ENCODE peak calls at places on chromosomes 6 and 20, in six cellular contexts. O, Z, Q, B, C and K are unnamed samples.

GRCh38 chr6:124819340-124819739 is 142.9 kb upstream of the RNF217 start:
- ATAC-seq in Z (no peak), B (no peak), C (no peak), O (no peak), Q (no peak), K (no peak)

GRCh38 chr6:138025528-138025941 is 81.7 kb downstream of the PERP start:
- ATAC-seq in O (no peak), Z (no peak), C (no peak), B (no peak), Q (no peak), K (no peak)

GRCh38 chr20:47428164-47428563 is 71.7 kb upstream of the ZMYND8 start:
- ATAC-seq in Z (no peak), B (no peak), O (no peak), Q (no peak), C (peak; percentile 51), K (no peak)

GRCh38 chr20:22880277-22880676 is 154.8 kb upstream of the SSTR4 start:
- ATAC-seq in O (no peak), B (no peak), Z (no peak), Q (no peak), C (no peak), K (no peak)

GRCh38 chr6:26250806-26251075 is 114.3 kb upstream of the BTN3A2 start:
- ATAC-seq in Q (no peak), O (no peak), Z (no peak), B (peak; percentile 13), C (no peak), K (no peak)

GRCh38 chr20:19510626-19511025 is 247.4 kb upstream of the RIN2 start:
- ATAC-seq in B (no peak), Z (no peak), C (no peak), Q (no peak), O (no peak), K (no peak)

GRCh38 chr6:130933712-130934200 is 106.5 kb downstream of the SMLR1 start:
- ATAC-seq in Q (peak; percentile 57), B (no peak), Z (no peak), C (peak; percentile 97), O (peak; percentile 89), K (peak; percentile 44)

GRCh38 chr6:37519461-37519860 is 19.8 kb upstream of the CCDC167 start:
- ATAC-seq in B (no peak), Z (no peak), C (peak; percentile 14), Q (no peak), O (no peak), K (no peak)

GRCh38 chr20:38805958-38806854 is 709 bp downstream of the PPP1R16B start:
- ATAC-seq in Q (no peak), O (peak; percentile 78), C (peak; percentile 60), B (peak; percentile 40), Z (peak; percentile 68), K (peak; percentile 15)

GRCh38 chr6:117280922-117281321 is 15.6 kb downstream of the VGLL2 start:
- ATAC-seq in O (peak; percentile 74), C (peak; percentile 88), B (peak; percentile 47), Q (no peak), Z (peak; percentile 89), K (no peak)

GRCh38 chr6:66153247-66153646 is 446.2 kb upstream of the EYS start:
- ATAC-seq in O (no peak), C (no peak), B (no peak), Z (no peak), Q (no peak), K (no peak)

GRCh38 chr20:63466861-63467260 is 5.6 kb downstream of the KCNQ2 start:
- ATAC-seq in C (no peak), B (no peak), Z (no peak), O (no peak), Q (no peak), K (no peak)

GRCh38 chr6:16496982-16497823 is 258.8 kb downstream of the GMPR start:
- ATAC-seq in C (no peak), O (no peak), B (no peak), Z (no peak), Q (no peak), K (no peak)

GRCh38 chr6:37473364-37474095 is 26.2 kb downstream of the CCDC167 start:
- ATAC-seq in B (no peak), Z (no peak), O (no peak), Q (no peak), C (no peak), K (peak; percentile 55)

GRCh38 chr20:47809561-47809960 is 24.3 kb upstream of the SULF2 start:
- ATAC-seq in O (peak; percentile 34), B (no peak), C (no peak), Q (no peak), Z (no peak), K (no peak)

GRCh38 chr6:116359835-116360234 is 10.9 kb upstream of the DSE start:
- ATAC-seq in C (no peak), B (no peak), Q (no peak), O (no peak), Z (no peak), K (no peak)

GRCh38 chr20:1684872-1685271 is 27.3 kb upstream of the SIRPG start:
- ATAC-seq in Q (no peak), O (no peak), B (no peak), C (no peak), Z (no peak), K (no peak)

GRCh38 chr6:100445512-100445911 is 19.2 kb downstream of the SIM1 start:
- ATAC-seq in B (no peak), O (no peak), Z (no peak), C (no peak), Q (no peak), K (no peak)

GRCh38 chr20:17560344-17561074 is 9.4 kb upstream of the DSTN start:
- ATAC-seq in Z (no peak), C (no peak), Q (no peak), O (no peak), B (no peak), K (no peak)

GRCh38 chr6:44554901-44555300 is 167.4 kb downstream of the CDC5L start:
- ATAC-seq in B (no peak), Q (no peak), Z (no peak), O (no peak), C (no peak), K (no peak)

GRCh38 chr6:109762166-109762565 is 71.1 kb downstream of the FIG4 start:
- ATAC-seq in C (no peak), B (no peak), Q (no peak), O (no peak), Z (no peak), K (no peak)

GRCh38 chr20:45506927-45507820 is 8.2 kb downstream of the SPINT3 start:
- ATAC-seq in O (no peak), Z (peak; percentile 57), B (peak; percentile 85), Q (no peak), C (no peak), K (no peak)

GRCh38 chr6:107564223-107564855 is 74.4 kb downstream of the SOBP start:
- ATAC-seq in O (no peak), Z (no peak), C (no peak), B (no peak), Q (no peak), K (no peak)

GRCh38 chr6:124993327-124993726 is 31.1 kb downstream of the RNF217 start:
- ATAC-seq in Z (no peak), O (no peak), C (no peak), B (no peak), Q (no peak), K (no peak)

GRCh38 chr6:20069130-20069529 is 143.1 kb downstream of the MBOAT1 start:
- ATAC-seq in B (no peak), C (no peak), Q (no peak), Z (peak; percentile 96), O (no peak), K (no peak)

GRCh38 chr6:32983964-32984638 is 15.7 kb downstream of the BRD2 start:
- ATAC-seq in Q (peak; percentile 4), B (peak; percentile 10), O (peak; percentile 39), Z (peak; percentile 6), C (peak; percentile 34), K (no peak)

GRCh38 chr6:124432632-124433031 is 529.6 kb upstream of the RNF217 start:
- ATAC-seq in Q (no peak), O (no peak), Z (no peak), B (no peak), C (no peak), K (no peak)

GRCh38 chr6:91669154-91669903 is 1082.5 kb upstream of the MAP3K7 start:
- ATAC-seq in O (no peak), C (no peak), Z (no peak), Q (no peak), B (no peak), K (no peak)
- TF ChIP-seq EP300 in O (no peak), C (no peak), Z (no peak), Q (no peak), B (no peak), K (no peak)

GRCh38 chr20:24895898-24896658 is 53.0 kb upstream of the CST7 start:
- ATAC-seq in Z (no peak), C (no peak), B (no peak), O (no peak), Q (no peak), K (no peak)

GRCh38 chr20:24892522-24892921 is 56.5 kb upstream of the CST7 start:
- ATAC-seq in Q (no peak), C (peak; percentile 20), O (no peak), Z (no peak), B (no peak), K (no peak)

GRCh38 chr20:24892931-24893330 is 56.1 kb upstream of the CST7 start:
- ATAC-seq in O (no peak), Z (no peak), C (no peak), B (no peak), Q (no peak), K (no peak)

GRCh38 chr20:24894967-24895366 is 54.1 kb upstream of the CST7 start:
- ATAC-seq in Q (no peak), C (no peak), Z (no peak), O (no peak), B (no peak), K (no peak)

GRCh38 chr20:24894488-24894887 is 54.6 kb upstream of the CST7 start:
- ATAC-seq in Q (no peak), B (no peak), C (no peak), O (no peak), Z (no peak), K (no peak)
- TF ChIP-seq EP300 in Q (no peak), B (no peak), C (no peak), O (no peak), Z (no peak), K (no peak)

GRCh38 chr20:37331060-37331857 is 14.7 kb upstream of the SRC start:
- ATAC-seq in Q (peak; percentile 4), O (no peak), B (no peak), Z (no peak), C (no peak), K (no peak)

GRCh38 chr20:37328149-37328945 is 17.6 kb upstream of the SRC start:
- ATAC-seq in O (no peak), B (no peak), C (peak; percentile 7), Q (no peak), Z (no peak), K (peak; percentile 3)

GRCh38 chr20:37329481-37330165 is 16.3 kb upstream of the SRC start:
- ATAC-seq in O (no peak), C (no peak), Z (peak; percentile 52), B (no peak), Q (no peak), K (no peak)

GRCh38 chr20:37327748-37328147 is 18.2 kb upstream of the SRC start:
- ATAC-seq in Z (no peak), Q (peak; percentile 54), O (no peak), C (no peak), B (no peak), K (peak; percentile 92)

GRCh38 chr20:37330316-37330715 is 15.6 kb upstream of the SRC start:
- ATAC-seq in Z (no peak), B (no peak), C (no peak), O (no peak), Q (no peak), K (no peak)
- TF ChIP-seq EP300 in Z (no peak), B (no peak), C (no peak), O (no peak), Q (no peak), K (no peak)

GRCh38 chr6:151428336-151428735 is 23.6 kb downstream of the RMND1 start:
- ATAC-seq in C (no peak), O (no peak), B (no peak), Q (no peak), Z (no peak), K (no peak)
- TF ChIP-seq EP300 in C (no peak), O (no peak), B (no peak), Q (no peak), Z (no peak), K (no peak)